ENCODE peak calls at places on chromosomes 11 and 22, in eight cellular contexts. W is heart left ventricle, U is hepatocyte, D is psoas muscle, E is ovary, R is suprapubic skin, B is right atrium auricular region, L is PC-3. P is an unnamed sample. For H3K4me1 and H3K27me3, the result is how much of the 10 kb centered on the place peaks cover.

GRCh38 chr11:12280838-12281565 is 96.4 kb upstream of the PARVA start:
- DNase-seq in W (no peak), U (no peak), D (no peak), E (no peak), R (peak), B (peak), L (no peak), P (no peak)

GRCh38 chr22:37735054-37735453 is 38.2 kb downstream of the TRIOBP start:
- DNase-seq in W (no peak), U (peak), D (peak), E (peak), R (no peak), B (peak), L (no peak), P (peak)

GRCh38 chr11:122791836-122792235 is 46.5 kb upstream of the CRTAM start:
- DNase-seq in W (no peak), U (peak), D (no peak), E (no peak), R (no peak), B (no peak), L (peak), P (no peak)

GRCh38 chr11:95375881-95376280 is 144.9 kb upstream of the SESN3 start:
- DNase-seq in W (no peak), U (peak), D (no peak), E (no peak), R (no peak), B (no peak), L (no peak), P (no peak)

GRCh38 chr11:28763876-28764275 is 655.7 kb downstream of the METTL15 start:
- DNase-seq in W (no peak), U (no peak), D (no peak), E (no peak), R (no peak), B (no peak), L (no peak), P (no peak)

GRCh38 chr11:64150051-64150450 is 15.9 kb downstream of the MACROD1 start:
- DNase-seq in W (no peak), U (no peak), D (peak), E (no peak), R (no peak), B (no peak), L (no peak), P (no peak)

GRCh38 chr11:18367431-18367830 is 26.9 kb upstream of the LDHA start:
- DNase-seq in W (no peak), U (no peak), D (no peak), E (no peak), R (no peak), B (no peak), L (no peak), P (no peak)

GRCh38 chr11:23212829-23213228 is 352.6 kb upstream of the CCDC179 start:
- DNase-seq in W (no peak), U (no peak), D (no peak), E (no peak), R (no peak), B (no peak), L (no peak), P (no peak)

GRCh38 chr11:128653828-128654231 is 40.0 kb upstream of the FLI1 start:
- DNase-seq in W (peak), U (peak), D (peak), E (no peak), R (no peak), B (peak), L (peak), P (peak)

GRCh38 chr11:129143335-129143734 is 48.8 kb downstream of the ARHGAP32 start:
- DNase-seq in W (peak), U (peak), D (peak), E (peak), R (peak), B (peak), L (peak), P (peak)

GRCh38 chr11:77879218-77879617 is 58.3 kb downstream of the AAMDC start:
- DNase-seq in W (peak), U (no peak), D (peak), E (peak), R (no peak), B (peak), L (no peak), P (peak)

GRCh38 chr22:17753401-17753989 is 20.8 kb downstream of the BID start:
- DNase-seq in W (no peak), U (no peak), D (no peak), E (no peak), R (no peak), B (no peak), L (peak), P (no peak)

GRCh38 chr11:7544021-7544420 is 30.2 kb downstream of the PPFIBP2 start:
- DNase-seq in W (no peak), U (no peak), D (no peak), E (no peak), R (no peak), B (no peak), L (no peak), P (no peak)

GRCh38 chr11:62504158-62504973 is 42.2 kb downstream of the AHNAK start:
- DNase-seq in W (no peak), U (peak), D (no peak), E (no peak), R (no peak), B (no peak), L (no peak), P (no peak)

GRCh38 chr11:17413414-17414316 is 25.2 kb upstream of the KCNJ11 start:
- DNase-seq in W (no peak), U (no peak), D (peak), E (no peak), R (no peak), B (no peak), L (no peak), P (no peak)

GRCh38 chr11:35525501-35526175 is at the start of gene PAMR1:
- DNase-seq in W (peak), U (peak), D (peak), E (peak), R (peak), B (peak), L (no peak), P (peak)

GRCh38 chr11:60797846-60798630 is 12.9 kb downstream of the MS4A10 start:
- DNase-seq in W (no peak), U (no peak), D (peak), E (no peak), R (no peak), B (no peak), L (no peak), P (no peak)

GRCh38 chr11:38818720-38819119 is 2220.7 kb upstream of the RAG2 start:
- DNase-seq in W (no peak), U (no peak), D (no peak), E (no peak), R (no peak), B (no peak), L (peak), P (no peak)

GRCh38 chr11:1113405-1114201 is 38.9 kb downstream of the MUC2 start:
- DNase-seq in W (no peak), U (no peak), D (peak), E (no peak), R (peak), B (no peak), L (no peak), P (no peak)

GRCh38 chr11:75490221-75491181 is 35.2 kb downstream of the GDPD5 start:
- DNase-seq in W (no peak), U (no peak), D (no peak), E (no peak), R (no peak), B (no peak), L (peak), P (no peak)

GRCh38 chr11:394034-394857 is at the start of gene PKP3:
- DNase-seq in W (no peak), U (peak), D (no peak), E (no peak), R (no peak), B (no peak), L (peak), P (no peak)

GRCh38 chr11:3994030-3994640 is 100.5 kb upstream of the RRM1 start:
- DNase-seq in W (no peak), U (no peak), D (no peak), E (no peak), R (no peak), B (no peak), L (peak), P (no peak)

GRCh38 chr11:128095459-128096096 is 491.8 kb downstream of the ETS1 start:
- DNase-seq in W (no peak), U (no peak), D (no peak), E (no peak), R (no peak), B (no peak), L (peak), P (no peak)

GRCh38 chr22:44809456-44809855 is 57.1 kb downstream of the ARHGAP8 start:
- DNase-seq in W (no peak), U (no peak), D (no peak), E (no peak), R (no peak), B (no peak), L (no peak), P (no peak)

GRCh38 chr11:64760759-64761417 is 1.1 kb upstream of the PYGM start:
- DNase-seq in W (no peak), U (no peak), D (peak), E (no peak), R (no peak), B (no peak), L (no peak), P (peak)

GRCh38 chr11:118057424-118058145 is 19.3 kb upstream of the TMPRSS4 start:
- DNase-seq in W (no peak), U (no peak), D (peak), E (no peak), R (peak), B (no peak), L (peak), P (no peak)

GRCh38 chr11:12692238-12693074 is 18.2 kb downstream of the TEAD1 start:
- DNase-seq in W (peak), U (peak), D (peak), E (peak), R (peak), B (peak), L (peak), P (peak)

GRCh38 chr11:31237819-31238771 is 131.4 kb downstream of the DCDC1 start:
- DNase-seq in W (no peak), U (peak), D (no peak), E (no peak), R (no peak), B (no peak), L (peak), P (no peak)

GRCh38 chr11:83220279-83220678 is 26.8 kb downstream of the ANKRD42 start:
- DNase-seq in W (no peak), U (no peak), D (no peak), E (no peak), R (no peak), B (no peak), L (peak), P (no peak)

GRCh38 chr11:133570376-133570775 is 38.1 kb upstream of the OPCML start:
- DNase-seq in W (no peak), U (no peak), D (no peak), E (no peak), R (no peak), B (no peak), L (no peak), P (no peak)

GRCh38 chr11:112806256-112806655 is 155.0 kb upstream of the NCAM1 start:
- DNase-seq in W (no peak), U (no peak), D (no peak), E (no peak), R (no peak), B (no peak), L (no peak), P (no peak)

GRCh38 chr22:42939941-42940653 is 74.9 kb downstream of the PACSIN2 start:
- DNase-seq in W (no peak), U (peak), D (no peak), E (no peak), R (no peak), B (no peak), L (peak), P (peak)

GRCh38 chr11:108199446-108200321 is 22.8 kb downstream of the NPAT start:
- DNase-seq in W (no peak), U (no peak), D (no peak), E (no peak), R (no peak), B (no peak), L (peak), P (no peak)

GRCh38 chr11:12113294-12113693 is 2.9 kb downstream of the MICAL2 start:
- DNase-seq in W (no peak), U (no peak), D (no peak), E (no peak), R (no peak), B (no peak), L (no peak), P (no peak)

GRCh38 chr11:111045408-111045806 is 200.1 kb upstream of the POU2AF2 start:
- DNase-seq in W (no peak), U (no peak), D (no peak), E (no peak), R (no peak), B (no peak), L (no peak), P (no peak)

GRCh38 chr11:117511483-117511934 is 183.9 kb downstream of the CEP164 start:
- DNase-seq in W (no peak), U (no peak), D (no peak), E (no peak), R (no peak), B (no peak), L (no peak), P (no peak)

GRCh38 chr22:27443315-27443714 is 358.2 kb downstream of the MN1 start:
- DNase-seq in W (no peak), U (no peak), D (peak), E (no peak), R (no peak), B (no peak), L (no peak), P (peak)

GRCh38 chr22:27447316-27447715 is 354.2 kb downstream of the MN1 start:
- DNase-seq in W (no peak), U (no peak), D (no peak), E (no peak), R (no peak), B (no peak), L (no peak), P (no peak)

GRCh38 chr22:27450448-27450847 is 351.1 kb downstream of the MN1 start:
- DNase-seq in W (no peak), U (no peak), D (no peak), E (no peak), R (no peak), B (no peak), L (no peak), P (no peak)

GRCh38 chr22:27445876-27446275 is 355.7 kb downstream of the MN1 start:
- DNase-seq in W (peak), U (no peak), D (no peak), E (peak), R (no peak), B (no peak), L (no peak), P (no peak)
- H3K4me1 ChIP-seq in W (under half), U (under half), D (under half), E (under half), R (under half), B (under half), L (under half), P (under half)

DNA sequence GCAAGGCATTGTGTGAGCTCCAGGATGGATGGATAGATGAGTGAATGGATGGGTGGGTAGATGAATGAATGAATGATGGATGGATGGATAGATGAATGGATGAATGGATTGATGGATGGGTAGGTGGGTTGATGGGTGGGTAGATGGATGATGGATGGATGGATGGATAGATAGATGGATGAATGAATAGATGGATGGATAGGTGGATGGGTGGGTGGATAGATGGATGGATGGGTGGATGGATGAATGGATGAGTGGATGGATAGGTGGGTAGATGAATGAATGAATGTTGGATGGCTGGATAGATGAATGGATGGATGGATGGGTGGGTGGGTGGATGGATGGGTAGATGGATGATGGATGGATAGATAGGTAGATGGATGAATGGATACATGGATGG is 33.5 kb downstream of the DHCR7 start:
- DNase-seq in W (no peak), U (no peak), D (no peak), E (no peak), R (no peak), B (no peak), L (no peak), P (no peak)
- H3K27me3 ChIP-seq in W (under half), U (under half), D (under half), E (under half), R (under half), B (under half), L (under half), P (under half)

DNA sequence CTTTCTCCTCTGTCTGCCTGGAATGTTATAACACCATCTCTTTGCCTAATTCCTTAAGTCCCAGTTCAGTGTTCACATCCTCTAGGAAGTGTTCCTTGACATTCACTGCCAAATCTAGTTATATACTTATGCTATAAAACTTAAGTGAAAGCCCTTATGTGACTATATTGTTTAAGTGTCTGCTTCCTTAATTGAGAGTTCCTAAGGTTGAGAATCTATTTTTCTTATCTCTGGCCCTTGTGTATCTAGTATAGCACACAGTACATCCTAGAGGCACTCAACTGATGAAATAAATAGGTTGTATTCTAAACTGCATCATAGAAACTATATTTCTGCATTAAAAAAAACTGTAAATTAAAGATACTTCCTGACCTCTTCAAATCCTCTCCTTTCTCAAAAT is 16.9 kb downstream of the KMT5B start:
- DNase-seq in W (no peak), U (no peak), D (no peak), E (no peak), R (no peak), B (no peak), L (no peak), P (no peak)
- H3K4me1 ChIP-seq in W (half or more), U (under half), D (half or more), E (under half), R (under half), B (half or more), L (under half), P (under half)

DNA sequence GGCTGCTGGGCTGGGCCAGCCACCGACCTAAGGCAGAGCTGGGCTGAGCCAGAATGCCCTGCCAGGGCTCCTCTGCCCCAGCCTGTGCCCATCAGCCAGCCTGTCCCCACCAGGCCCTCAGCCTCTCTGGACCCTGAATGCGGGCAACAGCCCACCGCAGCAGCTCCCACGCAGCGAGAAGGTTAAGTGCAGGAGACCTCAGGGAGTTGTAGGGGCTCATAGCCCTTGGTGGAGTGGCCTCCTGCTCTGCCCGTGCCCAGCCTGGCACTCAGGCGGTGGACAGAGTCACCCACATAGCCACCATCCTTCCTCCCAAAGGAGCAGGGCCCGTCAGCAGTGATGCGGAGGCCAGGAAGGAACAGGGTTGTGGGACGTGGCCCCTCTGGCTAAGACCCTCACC is 19.1 kb downstream of the WNT7B start:
- DNase-seq in W (no peak), U (no peak), D (no peak), E (no peak), R (no peak), B (no peak), L (no peak), P (no peak)
- H3K27me3 ChIP-seq in W (under half), U (under half), D (under half), E (under half), R (under half), B (under half), L (under half), P (under half)

GRCh38 chr22:23138584-23139469 is 3.0 kb downstream of the RSPH14 start:
- DNase-seq in W (no peak), U (no peak), D (no peak), E (no peak), R (no peak), B (no peak), L (no peak), P (peak)
- H3K4me1 ChIP-seq in W (under half), U (under half), D (under half), E (under half), R (under half), B (under half), L (under half), P (under half)

DNA sequence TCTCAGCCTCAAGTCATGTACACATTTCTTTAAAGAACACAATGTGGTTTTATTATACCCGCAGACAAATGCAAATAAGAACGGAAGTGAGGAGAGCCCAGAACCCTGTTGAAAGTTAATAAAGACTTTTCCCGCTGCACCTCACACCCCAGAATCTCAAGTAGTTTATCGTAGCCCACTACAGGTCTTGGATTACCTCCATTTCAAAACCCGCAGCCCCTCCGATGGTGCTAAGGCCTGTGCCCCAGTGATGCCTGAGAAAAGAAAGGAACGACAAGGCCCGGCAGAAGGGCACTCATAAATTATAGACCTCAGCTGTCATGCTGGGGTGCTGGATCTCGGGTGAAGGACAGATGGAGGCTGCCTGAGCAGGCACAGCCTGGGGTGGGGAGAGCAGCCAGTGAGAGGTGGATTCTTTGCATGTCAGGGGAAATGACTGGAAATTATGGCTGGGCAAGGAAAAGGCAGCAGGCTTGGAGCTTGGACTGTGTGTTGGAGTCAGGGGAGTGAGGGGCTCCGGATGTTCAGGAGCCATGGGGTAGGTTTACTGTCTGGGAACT is 354.1 kb downstream of the NTM start:
- DNase-seq in W (no peak), U (no peak), D (no peak), E (no peak), R (no peak), B (no peak), L (no peak), P (no peak)
- H3K27me3 ChIP-seq in W (under half), U (under half), D (under half), E (under half), R (under half), B (under half), L (under half), P (under half)

P was measured in right cardiac atrium.